ENCODE peak calls at places on chromosome 10, in four cellular contexts. W is T-helper 1 cell, I is GM04503, C is cardiac septum. M is an unnamed sample.

GRCh38 chr10:91590142-91590903 is 42.5 kb downstream of the PPP1R3C start:
- DNase-seq in W (no peak), I (peak), C (no peak), M (no peak)

GRCh38 chr10:65898055-65898454 is 1027.8 kb upstream of the LRRTM3 start:
- DNase-seq in W (no peak), I (no peak), C (no peak), M (no peak)

GRCh38 chr10:110376021-110376773 is 71.5 kb upstream of the SMNDC1 start:
- DNase-seq in W (no peak), I (no peak), C (peak), M (no peak)

GRCh38 chr10:72611783-72612182 is 14.1 kb downstream of the MICU1 start:
- DNase-seq in W (no peak), I (no peak), C (no peak), M (no peak)

GRCh38 chr10:79068203-79068561 is 584 bp upstream of the ZMIZ1 start:
- DNase-seq in W (peak), I (no peak), C (no peak), M (no peak)

GRCh38 chr10:43295436-43295835 is 28.6 kb upstream of the RASGEF1A start:
- DNase-seq in W (no peak), I (no peak), C (no peak), M (no peak)

GRCh38 chr10:28551086-28551485 is 18.2 kb downstream of the WAC start:
- DNase-seq in W (no peak), I (no peak), C (no peak), M (no peak)

GRCh38 chr10:93148476-93148875 is 74.8 kb downstream of the CYP26A1 start:
- DNase-seq in W (no peak), I (no peak), C (no peak), M (no peak)

GRCh38 chr10:14554843-14555205 is 219.9 kb downstream of the FAM107B start:
- DNase-seq in W (no peak), I (no peak), C (no peak), M (no peak)

GRCh38 chr10:117364121-117364960 is 10.9 kb downstream of the PDZD8 start:
- DNase-seq in W (no peak), I (no peak), C (no peak), M (no peak)

GRCh38 chr10:125538947-125539649 is 143.9 kb downstream of the TEX36 start:
- DNase-seq in W (no peak), I (no peak), C (no peak), M (no peak)

GRCh38 chr10:124151466-124152095 is 58.2 kb upstream of the CHST15 start:
- DNase-seq in W (no peak), I (no peak), C (peak), M (no peak)

GRCh38 chr10:122286872-122287271 is 15.8 kb downstream of the BTBD16 start:
- DNase-seq in W (no peak), I (no peak), C (peak), M (no peak)

GRCh38 chr10:23344251-23344841 is at the start of gene C10orf67:
- DNase-seq in W (peak), I (no peak), C (no peak), M (no peak)

M was measured in AG04449.